ENCODE peak calls at places on chromosomes 4 and X, in ten cellular contexts. R is hypothalamus, D is occipital lobe, C is adipocyte, W is neural crest cell, Q is colonic mucosa, V is fibroblast of the conjunctiva, O is HFFc6, J is AG09319, P is NCI-H1417 treated with DMSO at 0.1 percent for 48 hours. H is an unnamed sample.

GRCh38 chr4:121380448-121381147 is at the start of gene QRFPR:
- DNase-seq in Q (no peak), J (no peak), R (no peak), P (no peak), D (no peak), C (peak), W (peak), O (no peak), V (no peak), H (no peak)

GRCh38 chrX:129980540-129981206 is 1.8 kb upstream of the BCORL1 start:
- DNase-seq in O (no peak), P (no peak), R (peak), C (peak), W (peak), J (no peak), D (peak), Q (peak), V (no peak), H (no peak)

GRCh38 chr4:40305329-40306193 is 29.6 kb upstream of the CHRNA9 start:
- DNase-seq in R (no peak), C (no peak), P (no peak), D (no peak), J (no peak), O (no peak), W (no peak), Q (no peak), V (no peak), H (no peak)

GRCh38 chrX:70433848-70434351 is 10.7 kb upstream of the DLG3 start:
- DNase-seq in J (no peak), W (peak), O (peak), Q (peak), P (peak), R (peak), C (peak), V (no peak), D (peak), H (peak)

GRCh38 chr4:23934915-23935314 is 45.1 kb upstream of the PPARGC1A start:
- DNase-seq in J (peak), Q (peak), C (peak), V (peak), O (no peak), W (no peak), R (no peak), D (no peak), P (no peak), H (no peak)

GRCh38 chr4:61750810-61751209 is 550.7 kb downstream of the ADGRL3 start:
- DNase-seq in J (no peak), V (no peak), D (no peak), C (no peak), P (no peak), O (no peak), Q (no peak), R (no peak), W (no peak), H (no peak)

GRCh38 chr4:54657556-54658313 is at the start of gene KIT:
- DNase-seq in J (no peak), P (no peak), Q (peak), O (no peak), R (no peak), V (no peak), D (peak), C (peak), W (peak), H (no peak)

GRCh38 chr4:11505225-11505971 is 76.7 kb upstream of the HS3ST1 start:
- DNase-seq in O (no peak), W (no peak), R (no peak), V (no peak), Q (peak), P (no peak), D (no peak), J (no peak), C (no peak), H (no peak)

GRCh38 chr4:112982677-112983076 is 66.8 kb upstream of the ANK2 start:
- DNase-seq in W (no peak), R (no peak), C (peak), Q (no peak), D (no peak), P (no peak), J (no peak), V (peak), O (peak), H (no peak)

GRCh38 chr4:25813705-25814104 is 49.1 kb downstream of the SEL1L3 start:
- DNase-seq in R (no peak), V (no peak), J (no peak), W (no peak), Q (no peak), C (peak), P (no peak), D (no peak), O (peak), H (no peak)

GRCh38 chr4:75698162-75698962 is 25.2 kb upstream of the G3BP2 start:
- DNase-seq in R (no peak), Q (no peak), D (no peak), J (no peak), C (no peak), P (no peak), V (no peak), O (no peak), W (no peak), H (no peak)

GRCh38 chr4:159142254-159142653 is 39.4 kb downstream of the RAPGEF2 start:
- DNase-seq in R (no peak), Q (no peak), P (no peak), J (no peak), O (no peak), V (peak), C (peak), W (no peak), D (no peak), H (no peak)

GRCh38 chr4:77433102-77433733 is 172.4 kb upstream of the CXCL13 start:
- DNase-seq in W (no peak), V (peak), D (no peak), C (peak), J (peak), O (peak), P (no peak), Q (peak), R (no peak), H (no peak)

GRCh38 chr4:109065006-109065405 is 237.5 kb downstream of the COL25A1 start:
- DNase-seq in C (no peak), J (no peak), R (no peak), W (no peak), P (no peak), V (no peak), Q (no peak), O (no peak), D (no peak), H (no peak)

GRCh38 chr4:7817877-7818675 is 121.6 kb downstream of the AFAP1 start:
- DNase-seq in R (no peak), V (no peak), W (no peak), D (no peak), C (no peak), J (no peak), O (no peak), Q (no peak), P (no peak), H (no peak)